ENCODE peak calls at places on chromosome 1, in four cellular contexts. One of them, this sample, is unnamed.

GRCh38 chr1:233343262-233343661 is 15.7 kb downstream of the MAP3K21 start:
- DNase-seq in IMR-90: no peak
- DNase-seq in Peyer's patch: peak; percentile 51
- DNase-seq in tibial nerve: no peak
- DNase-seq in this sample: no peak

GRCh38 chr1:87174726-87175237 is 153.9 kb upstream of the LMO4 start:
- DNase-seq in IMR-90: no peak
- DNase-seq in tibial nerve: no peak
- DNase-seq in Peyer's patch: no peak
- DNase-seq in this sample: no peak

GRCh38 chr1:201383647-201384405 is 6.3 kb upstream of the TNNT2 start:
- DNase-seq in tibial nerve: no peak
- DNase-seq in IMR-90: peak; percentile 96
- DNase-seq in Peyer's patch: no peak
- DNase-seq in this sample: no peak

GRCh38 chr1:32180186-32181060 is 948 bp downstream of the TXLNA start:
- DNase-seq in IMR-90: peak; percentile 59
- DNase-seq in tibial nerve: no peak
- DNase-seq in Peyer's patch: peak; percentile 63
- DNase-seq in this sample: peak; percentile 86

GRCh38 chr1:157095091-157095490 is 4.5 kb downstream of the ETV3L start:
- DNase-seq in Peyer's patch: no peak
- DNase-seq in tibial nerve: no peak
- DNase-seq in IMR-90: no peak
- DNase-seq in this sample: peak; percentile 40

GRCh38 chr1:204227996-204228785 is 14.4 kb upstream of the GOLT1A start:
- DNase-seq in IMR-90: no peak
- DNase-seq in Peyer's patch: no peak
- DNase-seq in tibial nerve: no peak
- DNase-seq in this sample: no peak

GRCh38 chr1:20665736-20666135 is 4.6 kb upstream of the DDOST start:
- DNase-seq in Peyer's patch: no peak
- DNase-seq in tibial nerve: no peak
- DNase-seq in IMR-90: no peak
- DNase-seq in this sample: no peak

GRCh38 chr1:110477445-110477957 is 26.6 kb downstream of the PROK1 start:
- DNase-seq in IMR-90: no peak
- DNase-seq in Peyer's patch: no peak
- DNase-seq in tibial nerve: no peak
- DNase-seq in this sample: no peak

GRCh38 chr1:25832336-25833037 is 12.7 kb downstream of the MTFR1L start:
- DNase-seq in IMR-90: no peak
- DNase-seq in tibial nerve: no peak
- DNase-seq in Peyer's patch: no peak
- DNase-seq in this sample: no peak

GRCh38 chr1:3594706-3595377 is 16.5 kb downstream of the MEGF6 start:
- DNase-seq in Peyer's patch: no peak
- DNase-seq in IMR-90: no peak
- DNase-seq in tibial nerve: no peak
- DNase-seq in this sample: no peak

GRCh38 chr1:230978491-230979388 is at the start of the genes ARV1 and TTC13:
- DNase-seq in tibial nerve: peak; percentile 96
- DNase-seq in Peyer's patch: peak; percentile 99
- DNase-seq in IMR-90: peak; percentile 98
- DNase-seq in this sample: peak; percentile 98

GRCh38 chr1:205447457-205448415 is 8.1 kb downstream of the BLACAT1 start:
- DNase-seq in Peyer's patch: no peak
- DNase-seq in IMR-90: no peak
- DNase-seq in tibial nerve: no peak
- DNase-seq in this sample: no peak

GRCh38 chr1:41806472-41807155 is 112.1 kb downstream of the HIVEP3 start:
- DNase-seq in Peyer's patch: no peak
- DNase-seq in IMR-90: no peak
- DNase-seq in tibial nerve: no peak
- DNase-seq in this sample: no peak

GRCh38 chr1:206734499-206735142 is 36.0 kb upstream of the IL19 start:
- DNase-seq in tibial nerve: peak; percentile 37
- DNase-seq in IMR-90: peak; percentile 37
- DNase-seq in Peyer's patch: peak; percentile 86
- DNase-seq in this sample: no peak

GRCh38 chr1:51679435-51679834 is 62.5 kb downstream of the OSBPL9 start:
- DNase-seq in Peyer's patch: no peak
- DNase-seq in IMR-90: peak; percentile 64
- DNase-seq in tibial nerve: no peak
- DNase-seq in this sample: no peak

GRCh38 chr1:164673584-164674214 is 114.7 kb downstream of the PBX1 start:
- DNase-seq in IMR-90: no peak
- DNase-seq in tibial nerve: no peak
- DNase-seq in Peyer's patch: no peak
- DNase-seq in this sample: no peak

GRCh38 chr1:1170215-1170890 is 3.3 kb upstream of the TTLL10 start:
- DNase-seq in IMR-90: no peak
- DNase-seq in tibial nerve: no peak
- DNase-seq in Peyer's patch: peak; percentile 43
- DNase-seq in this sample: peak; percentile 47

GRCh38 chr1:155934933-155935590 is 849 bp upstream of the KHDC4 start:
- DNase-seq in IMR-90: no peak
- DNase-seq in tibial nerve: no peak
- DNase-seq in Peyer's patch: no peak
- DNase-seq in this sample: no peak

GRCh38 chr1:228866498-228866897 is 131.2 kb downstream of the RHOU start:
- DNase-seq in IMR-90: no peak
- DNase-seq in Peyer's patch: peak; percentile 80
- DNase-seq in tibial nerve: no peak
- DNase-seq in this sample: no peak

GRCh38 chr1:93079685-93080141 is 630 bp downstream of the MTF2 start:
- DNase-seq in tibial nerve: no peak
- DNase-seq in IMR-90: no peak
- DNase-seq in Peyer's patch: peak; percentile 48
- DNase-seq in this sample: no peak

GRCh38 chr1:19009882-19010321 is 53.4 kb upstream of the IFFO2 start:
- DNase-seq in IMR-90: peak; percentile 93
- DNase-seq in tibial nerve: no peak
- DNase-seq in Peyer's patch: no peak
- DNase-seq in this sample: peak; percentile 48

GRCh38 chr1:10561497-10561896 is 86.7 kb downstream of the PEX14 start:
- DNase-seq in Peyer's patch: no peak
- DNase-seq in tibial nerve: no peak
- DNase-seq in IMR-90: peak; percentile 61
- DNase-seq in this sample: no peak

GRCh38 chr1:115807723-115808122 is 33.2 kb downstream of the NHLH2 start:
- DNase-seq in tibial nerve: no peak
- DNase-seq in Peyer's patch: peak; percentile 75
- DNase-seq in IMR-90: peak; percentile 66
- DNase-seq in this sample: no peak

GRCh38 chr1:209491031-209491430 is 92.5 kb upstream of the CAMK1G start:
- DNase-seq in Peyer's patch: no peak
- DNase-seq in tibial nerve: no peak
- DNase-seq in IMR-90: no peak
- DNase-seq in this sample: no peak

GRCh38 chr1:209491897-209492296 is 91.6 kb upstream of the CAMK1G start:
- DNase-seq in tibial nerve: no peak
- DNase-seq in Peyer's patch: no peak
- DNase-seq in IMR-90: no peak
- DNase-seq in this sample: no peak

GRCh38 chr1:209486861-209487260 is 96.7 kb upstream of the CAMK1G start:
- DNase-seq in IMR-90: peak; percentile 10
- DNase-seq in tibial nerve: no peak
- DNase-seq in Peyer's patch: no peak
- DNase-seq in this sample: no peak

GRCh38 chr1:209491496-209491895 is 92.0 kb upstream of the CAMK1G start:
- DNase-seq in tibial nerve: no peak
- DNase-seq in IMR-90: no peak
- DNase-seq in Peyer's patch: no peak
- DNase-seq in this sample: no peak

GRCh38 chr1:209490013-209490412 is 93.5 kb upstream of the CAMK1G start:
- DNase-seq in tibial nerve: no peak
- DNase-seq in IMR-90: peak; percentile 25
- DNase-seq in Peyer's patch: no peak
- DNase-seq in this sample: no peak
- TF ChIP-seq CTCF in tibial nerve: no peak
- TF ChIP-seq CTCF in IMR-90: peak; percentile 54
- TF ChIP-seq CTCF in Peyer's patch: no peak
- TF ChIP-seq CTCF in this sample: peak; percentile 29

DNA sequence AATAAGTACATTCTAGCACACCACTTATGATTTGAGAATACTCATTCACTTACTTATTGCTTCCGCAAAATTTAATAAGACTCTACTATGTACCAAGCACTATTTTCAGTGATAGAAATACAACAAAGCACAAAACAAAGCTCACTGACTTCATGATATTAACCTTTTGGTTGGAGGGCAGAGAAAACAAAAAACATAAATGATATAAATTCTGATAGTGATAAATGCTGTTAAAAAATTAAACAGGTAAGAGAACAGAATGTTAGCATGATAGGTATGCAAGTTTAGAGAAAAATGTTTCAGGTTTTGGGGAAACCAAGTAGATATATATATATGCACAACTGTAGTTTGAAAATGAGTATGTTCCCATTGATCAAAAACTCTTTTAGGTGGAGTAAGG is 1.2 kb downstream of the LRRC40 start:
- DNase-seq in Peyer's patch: no peak
- DNase-seq in IMR-90: no peak
- DNase-seq in tibial nerve: no peak
- DNase-seq in this sample: no peak
- TF ChIP-seq POLR2A in Peyer's patch: no peak
- TF ChIP-seq POLR2A in IMR-90: no peak
- TF ChIP-seq POLR2A in tibial nerve: no peak
- TF ChIP-seq POLR2A in this sample: no peak

DNA sequence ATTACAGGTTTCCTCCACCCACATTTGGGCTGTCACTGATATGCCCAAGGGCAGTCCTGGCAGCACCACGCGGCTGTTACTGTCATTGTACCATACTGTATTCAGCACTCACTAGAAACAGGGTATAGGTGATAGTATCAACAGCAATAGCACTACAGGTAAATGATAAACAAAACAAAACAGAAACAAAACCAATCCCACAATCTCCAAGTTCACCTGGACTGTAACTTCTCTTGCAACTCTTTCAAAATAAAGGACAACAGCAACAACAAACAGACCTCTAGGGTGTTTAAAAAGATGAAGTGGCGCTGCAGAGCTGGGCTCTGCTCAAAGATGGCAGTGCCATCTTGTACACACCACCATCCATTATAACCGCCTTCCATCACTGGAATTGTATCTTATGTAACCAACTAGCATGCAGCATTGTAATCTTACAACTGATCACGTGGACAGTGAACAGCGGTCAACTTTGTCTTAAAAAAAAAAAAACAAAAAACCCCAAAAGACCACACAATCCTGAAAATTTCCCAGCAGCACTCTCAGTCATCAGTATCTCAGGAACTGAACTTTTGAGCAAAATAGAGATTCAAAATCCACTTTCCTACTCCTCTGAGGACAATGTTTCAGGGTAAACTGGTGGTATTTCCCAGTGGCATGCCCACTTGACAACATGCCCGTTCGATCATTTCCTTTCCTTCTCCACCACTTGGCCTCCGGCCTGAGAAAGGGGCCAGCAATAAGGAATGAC is 3.8 kb downstream of the IRF2BP2 start:
- DNase-seq in tibial nerve: no peak
- DNase-seq in IMR-90: peak; percentile 62
- DNase-seq in Peyer's patch: peak; percentile 67
- DNase-seq in this sample: no peak
- TF ChIP-seq CTCF in tibial nerve: no peak
- TF ChIP-seq CTCF in IMR-90: no peak
- TF ChIP-seq CTCF in Peyer's patch: no peak
- TF ChIP-seq CTCF in this sample: no peak

DNA sequence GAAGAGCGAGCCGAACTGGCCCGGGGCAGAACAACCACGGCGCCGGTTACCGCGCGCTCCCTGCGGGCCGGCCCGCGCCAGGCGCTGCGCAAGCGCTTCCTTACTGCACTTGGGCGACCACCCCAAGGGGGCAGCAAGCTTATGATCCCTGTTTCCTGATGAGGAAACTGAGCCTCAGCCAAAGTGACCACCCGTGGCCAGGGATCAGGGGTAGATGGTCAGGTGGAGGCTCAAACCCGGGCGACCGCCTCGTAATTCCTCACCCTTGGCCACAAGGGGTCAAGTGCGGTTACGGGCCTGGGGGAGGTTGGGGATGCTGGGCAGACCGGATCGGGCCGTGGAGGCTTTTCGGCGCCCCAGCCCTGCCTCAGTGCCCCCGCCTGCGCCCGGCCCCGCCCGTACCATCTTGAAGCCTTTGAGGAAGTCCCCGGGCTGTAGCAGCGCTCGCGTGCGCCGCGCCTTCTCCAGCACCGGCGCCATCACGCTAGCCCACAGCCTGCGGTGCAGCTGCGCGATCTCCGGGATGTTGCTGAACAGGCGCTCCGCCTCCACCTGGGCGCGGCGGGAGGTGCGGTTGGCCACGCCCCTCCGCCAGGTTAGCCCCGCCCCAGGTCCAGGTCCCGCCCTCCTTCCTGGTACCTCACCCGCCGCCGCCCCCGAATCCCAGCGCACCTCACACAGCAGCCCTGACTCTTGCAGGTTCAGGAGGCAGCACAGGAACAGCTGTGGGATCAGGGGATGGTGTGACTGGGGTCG is 5.3 kb upstream of the TNFRSF25 start:
- DNase-seq in tibial nerve: no peak
- DNase-seq in Peyer's patch: peak; percentile 89
- DNase-seq in IMR-90: no peak
- DNase-seq in this sample: no peak
- TF ChIP-seq POLR2A in tibial nerve: no peak
- TF ChIP-seq POLR2A in Peyer's patch: peak; percentile 67
- TF ChIP-seq POLR2A in IMR-90: no peak
- TF ChIP-seq POLR2A in this sample: no peak

This sample was measured in suprapubic skin.